ENCODE peak calls at places on chromosomes 16 and 17, in ten cellular contexts. H, N, P, S, E, T, I, A, W and F are unnamed samples.

GRCh38 chr17:30476726-30477082 is 504 bp upstream of the GOSR1 start:
- DNase-seq in H (no peak), N (no peak), P (no peak), S (no peak), E (no peak), T (no peak), I (no peak), A (no peak), W (peak), F (no peak)

GRCh38 chr16:58515871-58516767 is 802 bp downstream of the SETD6 start:
- DNase-seq in H (peak), N (no peak), P (no peak), S (peak), E (no peak), T (no peak), I (peak), A (peak), W (peak), F (no peak)

GRCh38 chr16:934178-934577 is 36.6 kb downstream of the LMF1 start:
- DNase-seq in H (no peak), N (no peak), P (no peak), S (no peak), E (no peak), T (no peak), I (no peak), A (no peak), W (no peak), F (no peak)

GRCh38 chr17:44084131-44084538 is 13.6 kb downstream of the G6PC3 start:
- DNase-seq in H (peak), N (no peak), P (no peak), S (no peak), E (no peak), T (no peak), I (no peak), A (no peak), W (no peak), F (no peak)

GRCh38 chr17:5203908-5204294 is 12.2 kb upstream of the ZNF594 start:
- DNase-seq in H (no peak), N (no peak), P (peak), S (no peak), E (no peak), T (no peak), I (no peak), A (no peak), W (no peak), F (peak)

GRCh38 chr16:65196696-65197095 is 74.8 kb upstream of the CDH11 start:
- DNase-seq in H (no peak), N (no peak), P (no peak), S (no peak), E (no peak), T (no peak), I (no peak), A (no peak), W (no peak), F (no peak)

GRCh38 chr16:10265770-10266615 is 83.8 kb upstream of the GRIN2A start:
- DNase-seq in H (no peak), N (no peak), P (no peak), S (no peak), E (no peak), T (no peak), I (no peak), A (no peak), W (no peak), F (no peak)

GRCh38 chr16:89842471-89843408 is 14.5 kb downstream of the SPIRE2 start:
- DNase-seq in H (no peak), N (no peak), P (no peak), S (no peak), E (peak), T (no peak), I (no peak), A (no peak), W (no peak), F (peak)

GRCh38 chr17:80892900-80893603 is 98.6 kb upstream of the CHMP6 start:
- DNase-seq in H (no peak), N (no peak), P (no peak), S (no peak), E (peak), T (no peak), I (no peak), A (no peak), W (no peak), F (peak)

GRCh38 chr17:29376667-29377268 is 13.4 kb upstream of the TAOK1 start:
- DNase-seq in H (peak), N (no peak), P (no peak), S (peak), E (peak), T (no peak), I (no peak), A (no peak), W (no peak), F (peak)

GRCh38 chr17:42340691-42341127 is 47.5 kb downstream of the STAT3 start:
- DNase-seq in H (no peak), N (no peak), P (no peak), S (no peak), E (no peak), T (no peak), I (no peak), A (no peak), W (no peak), F (no peak)

GRCh38 chr16:9248162-9248561 is 156.7 kb downstream of the HAPSTR1 start:
- DNase-seq in H (no peak), N (no peak), P (no peak), S (no peak), E (no peak), T (no peak), I (no peak), A (no peak), W (no peak), F (no peak)

GRCh38 chr16:67173323-67173722 is 3.0 kb downstream of the NOL3 start:
- DNase-seq in H (no peak), N (no peak), P (no peak), S (no peak), E (no peak), T (no peak), I (no peak), A (no peak), W (no peak), F (no peak)

GRCh38 chr16:54277845-54278703 is 8.5 kb downstream of the IRX3 start:
- DNase-seq in H (no peak), N (no peak), P (no peak), S (peak), E (no peak), T (no peak), I (no peak), A (no peak), W (no peak), F (no peak)

GRCh38 chr16:84617068-84617630 is 729 bp downstream of the COTL1 start:
- DNase-seq in H (no peak), N (no peak), P (no peak), S (no peak), E (no peak), T (no peak), I (no peak), A (peak), W (no peak), F (no peak)

GRCh38 chr16:46747777-46748651 is at the start of gene MYLK3:
- DNase-seq in H (peak), N (no peak), P (no peak), S (no peak), E (peak), T (no peak), I (no peak), A (no peak), W (no peak), F (peak)

GRCh38 chr17:48228720-48229119 is 121.2 kb downstream of the SNX11 start:
- DNase-seq in H (peak), N (no peak), P (no peak), S (no peak), E (no peak), T (no peak), I (no peak), A (no peak), W (no peak), F (no peak)